ENCODE peak calls at places on chromosomes 7 and 10, in five cellular contexts. T is HepG2, Z is SK-N-SH, X is GM12878, Q is K562. W is an unnamed sample.

GRCh38 chr7:112990619-112991018 is 96.0 kb downstream of the GPR85 start:
- DNase-seq in Z (no peak), T (no peak), Q (no peak), X (no peak), W (no peak)

GRCh38 chr7:40571796-40572195 is 437.0 kb downstream of the SUGCT start:
- DNase-seq in T (no peak), Q (no peak), Z (no peak), X (no peak), W (no peak)

GRCh38 chr10:132178046-132178445 is 8.7 kb upstream of the DPYSL4 start:
- DNase-seq in Z (no peak), Q (no peak), T (no peak), X (no peak), W (no peak)

GRCh38 chr7:132655071-132655761 is 78.9 kb upstream of the PLXNA4 start:
- DNase-seq in Q (no peak), X (no peak), Z (no peak), T (no peak), W (no peak)

GRCh38 chr7:82605247-82605864 is 161.8 kb upstream of the CACNA2D1 start:
- DNase-seq in Q (peak), X (no peak), Z (peak), T (peak), W (peak)

GRCh38 chr10:80583681-80584080 is 46.0 kb downstream of the SH2D4B start:
- DNase-seq in T (no peak), Z (no peak), Q (no peak), X (no peak), W (no peak)

GRCh38 chr10:63605568-63605967 is 84.4 kb downstream of the REEP3 start:
- DNase-seq in Q (no peak), X (no peak), T (no peak), Z (no peak), W (no peak)

GRCh38 chr10:133139561-133140065 is 20.4 kb upstream of the KNDC1 start:
- DNase-seq in T (no peak), X (no peak), Z (peak), Q (no peak), W (no peak)

GRCh38 chr7:130463553-130464434 is 23.0 kb upstream of the CEP41 start:
- DNase-seq in Q (no peak), T (no peak), Z (no peak), X (no peak), W (no peak)

GRCh38 chr10:59830601-59831259 is 75.6 kb downstream of the CCDC6 start:
- DNase-seq in Z (peak), T (peak), Q (peak), X (no peak), W (peak)

GRCh38 chr7:122626785-122627184 is 72.1 kb downstream of the RNF133 start:
- DNase-seq in X (no peak), Z (no peak), T (no peak), Q (no peak), W (no peak)

GRCh38 chr7:133429371-133429770 is 176.5 kb downstream of the EXOC4 start:
- DNase-seq in X (no peak), T (no peak), Q (no peak), Z (no peak), W (no peak)

GRCh38 chr7:133936074-133936473 is 191.1 kb upstream of the LRGUK start:
- DNase-seq in X (no peak), Z (no peak), Q (no peak), T (no peak), W (peak)

GRCh38 chr7:153224890-153225289 is 465.3 kb downstream of the ACTR3B start:
- DNase-seq in T (no peak), Q (no peak), X (no peak), Z (no peak), W (no peak)

GRCh38 chr10:114631090-114631677 is 26.9 kb downstream of the ABLIM1 start:
- DNase-seq in T (no peak), X (no peak), Z (peak), Q (no peak), W (no peak)

GRCh38 chr7:127893547-127893946 is 137.7 kb downstream of the LRRC4 start:
- DNase-seq in X (no peak), T (no peak), Q (no peak), Z (no peak), W (no peak)

GRCh38 chr10:96470108-96470743 is 43.5 kb downstream of the TLL2 start:
- DNase-seq in Q (peak), T (peak), X (no peak), Z (peak), W (peak)

GRCh38 chr10:115963848-115964247 is 309.2 kb downstream of the GFRA1 start:
- DNase-seq in Q (no peak), X (no peak), Z (no peak), T (no peak), W (no peak)

GRCh38 chr7:81725496-81726117 is 44.2 kb downstream of the HGF start:
- DNase-seq in X (no peak), Q (no peak), Z (peak), T (no peak), W (peak)

GRCh38 chr10:24603333-24603732 is 120.4 kb downstream of the ARHGAP21 start:
- DNase-seq in T (no peak), Z (no peak), X (no peak), Q (no peak), W (no peak)

GRCh38 chr7:12809476-12809875 is 122.0 kb downstream of the ARL4A start:
- DNase-seq in Q (no peak), X (no peak), Z (no peak), T (no peak), W (no peak)

GRCh38 chr7:157278167-157278790 is 58.5 kb upstream of the DNAJB6 start:
- DNase-seq in Z (peak), X (no peak), T (no peak), Q (no peak), W (no peak)

GRCh38 chr10:84424731-84425165 is 96.4 kb downstream of the CCSER2 start:
- DNase-seq in Q (no peak), T (peak), X (peak), Z (peak), W (peak)

GRCh38 chr7:129828989-129829676 is 123.6 kb downstream of the UBE2H start:
- DNase-seq in Z (no peak), X (no peak), T (no peak), Q (no peak), W (no peak)

GRCh38 chr7:155559519-155560108 is 13.3 kb upstream of the CNPY1 start:
- DNase-seq in X (no peak), T (no peak), Q (no peak), Z (no peak), W (no peak)

GRCh38 chr7:148503900-148504487 is 86.6 kb upstream of the C7orf33 start:
- DNase-seq in T (no peak), Z (peak), X (no peak), Q (peak), W (peak)

GRCh38 chr10:62231371-62231770 is 37.3 kb downstream of the RTKN2 start:
- DNase-seq in T (peak), X (no peak), Q (no peak), Z (no peak), W (no peak)
- TF ChIP-seq SMC3 in T (no peak), X (no peak), Q (no peak), Z (no peak), W (no peak)

DNA sequence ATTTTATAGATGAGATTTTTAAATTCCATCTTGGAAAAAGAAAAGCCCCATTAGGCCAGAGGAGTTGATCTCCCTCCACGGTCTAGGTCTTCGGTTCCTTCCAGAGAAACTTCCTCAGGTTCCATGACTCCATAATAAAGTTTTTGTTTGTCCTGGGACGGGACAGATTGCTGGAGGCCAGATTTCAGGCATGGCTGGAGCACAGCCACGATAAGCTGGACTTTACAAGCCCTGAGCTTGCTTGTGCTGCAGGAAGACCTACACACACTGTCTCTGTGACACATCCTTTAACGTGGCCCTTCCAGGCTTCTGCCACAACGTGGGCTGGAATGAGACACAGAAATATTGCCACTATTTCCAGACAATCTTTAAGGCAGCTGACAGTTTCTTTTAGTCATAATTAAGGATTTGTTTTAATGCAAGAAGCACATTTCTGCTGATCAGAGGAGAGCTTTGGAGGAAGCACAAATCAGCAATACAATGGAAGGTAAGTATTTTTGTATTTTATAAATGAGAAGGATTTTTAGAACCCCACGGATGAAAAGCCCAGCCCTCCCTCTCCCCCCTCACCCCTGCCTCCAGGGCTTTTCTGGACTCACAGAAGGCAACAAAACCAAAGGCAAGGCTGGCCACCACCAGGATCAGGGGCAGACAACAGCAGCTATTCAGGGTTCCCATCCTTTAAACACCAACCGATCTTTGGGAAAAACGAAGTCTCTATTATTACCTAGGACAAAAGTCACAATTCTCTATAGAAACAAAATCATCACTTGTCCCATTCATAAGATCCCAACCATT is 6.5 kb downstream of the CTBP2 start:
- DNase-seq in Z (no peak), Q (no peak), X (no peak), T (no peak), W (no peak)
- TF ChIP-seq MAX in Z (no peak), Q (no peak), X (no peak), T (no peak), W (no peak)

DNA sequence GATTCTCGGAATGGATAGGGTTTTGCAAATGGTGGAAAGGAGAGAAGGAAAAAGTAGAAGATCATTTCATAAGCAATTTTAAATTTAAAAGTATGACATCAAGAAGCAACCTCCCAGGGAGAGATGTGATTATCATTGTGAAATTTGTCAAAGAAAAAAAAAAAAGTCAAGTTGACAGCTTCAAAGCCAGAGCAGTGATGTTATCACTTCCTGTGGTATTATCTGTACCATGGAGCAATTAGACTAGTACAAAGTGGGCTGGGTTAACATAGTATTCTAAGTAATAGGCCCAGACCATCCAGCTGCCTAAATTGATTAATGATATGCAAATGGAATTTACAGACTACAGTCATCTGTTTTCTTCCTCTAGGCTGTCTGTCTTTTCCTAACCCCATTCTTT is 84.0 kb upstream of the NPY start:
- DNase-seq in Q (no peak), T (no peak), Z (peak), X (no peak), W (no peak)
- TF ChIP-seq SMC3 in Q (no peak), T (no peak), Z (no peak), X (no peak), W (no peak)

DNA sequence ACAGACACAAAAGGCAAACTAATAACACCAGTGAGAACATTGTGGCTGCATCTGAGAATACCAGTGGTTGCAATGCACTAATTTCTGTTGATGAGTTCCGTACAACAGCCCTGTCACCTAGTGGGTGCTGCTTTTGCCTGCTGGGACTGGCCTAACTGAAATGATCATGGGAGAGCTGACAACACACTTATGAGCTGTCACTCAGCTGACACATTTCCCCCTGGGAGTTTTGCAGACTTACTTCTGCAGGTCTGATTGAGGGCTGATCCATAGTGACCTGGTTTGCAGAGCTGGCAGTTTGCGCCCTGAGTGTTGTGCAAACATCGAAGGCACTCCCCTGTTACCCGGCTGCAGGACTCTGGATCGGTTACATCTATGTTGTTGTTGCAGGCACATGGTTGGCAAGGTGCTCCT is 60.6 kb upstream of the LAMB1 start:
- DNase-seq in T (peak), Q (no peak), X (peak), Z (no peak), W (no peak)
- TF ChIP-seq MAX in T (no peak), Q (no peak), X (no peak), Z (no peak), W (no peak)

DNA sequence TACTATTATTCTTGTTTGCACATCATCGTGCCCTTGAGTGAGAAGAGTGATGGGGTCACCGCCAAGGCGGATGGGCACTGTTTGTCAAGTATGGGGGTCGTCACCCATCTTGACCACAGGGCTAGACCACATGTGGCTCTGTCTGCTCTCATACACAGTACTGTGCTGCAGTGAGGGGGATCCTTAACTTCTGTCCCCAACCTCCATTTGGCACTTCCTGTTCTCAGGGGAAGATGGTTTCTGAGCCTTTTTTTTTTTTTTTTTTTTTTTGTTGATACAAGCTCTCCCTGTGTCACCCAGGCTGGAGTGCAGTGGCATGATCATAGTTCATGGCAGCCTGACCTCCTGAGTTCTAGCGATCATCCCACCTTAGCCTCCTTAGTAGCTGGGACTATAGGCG is 13.6 kb downstream of the WBP1L start:
- DNase-seq in X (no peak), Z (no peak), T (no peak), Q (no peak), W (no peak)
- TF ChIP-seq SMC3 in X (no peak), Z (no peak), T (no peak), Q (no peak), W (no peak)